ENCODE peak calls at places on chromosomes 7 and 10, in eight cellular contexts. B, A, X, L, T, Y, G and V are unnamed samples. For H3K4me1, the result is how much of the 10 kb centered on the place peaks cover.

GRCh38 chr10:114012650-114013049 is 31.0 kb upstream of the ADRB1 start:
- DNase-seq in L (no peak), X (no peak), Y (no peak), B (no peak), G (no peak), T (no peak), A (no peak), V (no peak)

GRCh38 chr10:97028126-97028831 is 157.5 kb downstream of the SLIT1 start:
- DNase-seq in A (no peak), B (peak), T (no peak), G (peak), Y (no peak), L (peak), X (no peak), V (no peak)

GRCh38 chr7:138727336-138728099 is 26.4 kb upstream of the SVOPL start:
- DNase-seq in X (no peak), L (no peak), G (no peak), Y (no peak), A (no peak), B (peak), T (no peak), V (no peak)

GRCh38 chr7:155357573-155358041 is 59.9 kb downstream of the INSIG1 start:
- DNase-seq in Y (no peak), A (no peak), T (no peak), G (peak), X (no peak), L (peak), B (peak), V (no peak)

GRCh38 chr7:99000196-99000903 is 122.0 kb downstream of the TRRAP start:
- DNase-seq in B (no peak), X (no peak), T (no peak), Y (no peak), L (no peak), G (no peak), A (no peak), V (no peak)

GRCh38 chr7:291302-292092 is 1.5 kb downstream of the FOXL3 start:
- DNase-seq in G (no peak), X (no peak), L (no peak), Y (no peak), A (no peak), T (peak), B (no peak), V (no peak)

GRCh38 chr7:104548861-104549260 is 220.5 kb downstream of the LHFPL3 start:
- DNase-seq in A (no peak), Y (no peak), L (peak), G (no peak), B (no peak), T (no peak), X (no peak), V (peak)

GRCh38 chr10:9243861-9244515 is 1189.5 kb downstream of the GATA3 start:
- DNase-seq in G (no peak), Y (peak), L (no peak), B (no peak), T (no peak), A (no peak), X (no peak), V (no peak)

GRCh38 chr10:113133497-113133896 is 183.4 kb downstream of the TCF7L2 start:
- DNase-seq in B (no peak), X (no peak), A (no peak), Y (no peak), G (peak), L (no peak), T (no peak), V (no peak)

GRCh38 chr10:52635651-52636050 is 136.9 kb downstream of the MBL2 start:
- DNase-seq in L (no peak), Y (no peak), A (no peak), X (no peak), T (no peak), B (no peak), G (no peak), V (no peak)

GRCh38 chr10:78953124-78954008 is 115.4 kb upstream of the ZMIZ1 start:
- DNase-seq in L (no peak), Y (no peak), A (no peak), T (no peak), B (peak), G (peak), X (peak), V (peak)

GRCh38 chr7:93475811-93476210 is 98.7 kb downstream of the CALCR start:
- DNase-seq in L (no peak), B (no peak), X (no peak), T (no peak), G (no peak), Y (peak), A (no peak), V (no peak)

GRCh38 chr7:91826377-91826776 is 54.1 kb downstream of the MTERF1 start:
- DNase-seq in X (no peak), L (peak), Y (no peak), A (no peak), G (peak), B (peak), T (no peak), V (no peak)

GRCh38 chr10:47137311-47137851 is 162.6 kb upstream of the GDF10 start:
- DNase-seq in L (peak), G (peak), Y (no peak), T (peak), A (peak), X (no peak), B (peak), V (no peak)

GRCh38 chr7:152902054-152902453 is 142.5 kb downstream of the ACTR3B start:
- DNase-seq in Y (no peak), L (no peak), B (no peak), X (no peak), G (no peak), A (no peak), T (no peak), V (no peak)

GRCh38 chr10:96470108-96470743 is 43.5 kb downstream of the TLL2 start:
- DNase-seq in X (no peak), T (peak), G (peak), Y (peak), A (peak), L (peak), B (peak), V (peak)

GRCh38 chr7:93228302-93228701 is 2.0 kb upstream of the HEPACAM2 start:
- DNase-seq in G (peak), X (peak), T (no peak), A (peak), L (peak), Y (peak), B (peak), V (peak)

GRCh38 chr7:67311901-67312300 is 315.3 kb downstream of the TYW1 start:
- DNase-seq in X (no peak), T (no peak), L (peak), B (no peak), Y (no peak), A (no peak), G (peak), V (no peak)

GRCh38 chr7:45686441-45687184 is 112.4 kb downstream of the ADCY1 start:
- DNase-seq in X (no peak), G (no peak), L (no peak), T (no peak), Y (no peak), B (no peak), A (no peak), V (no peak)

GRCh38 chr7:158103378-158103777 is 484.2 kb downstream of the PTPRN2 start:
- DNase-seq in T (no peak), L (no peak), B (no peak), G (no peak), X (no peak), Y (no peak), A (no peak), V (no peak)

GRCh38 chr7:129006636-129007414 is 48.1 kb downstream of the TNPO3 start:
- DNase-seq in B (peak), Y (no peak), X (no peak), L (no peak), T (no peak), A (no peak), G (peak), V (no peak)

GRCh38 chr10:91576096-91576545 is 56.8 kb downstream of the PPP1R3C start:
- DNase-seq in X (no peak), Y (no peak), A (no peak), L (peak), B (peak), T (no peak), G (peak), V (no peak)

GRCh38 chr7:138962561-138963270 is 18.5 kb downstream of the KIAA1549 start:
- DNase-seq in Y (no peak), B (no peak), X (no peak), T (no peak), G (no peak), A (no peak), L (no peak), V (no peak)

GRCh38 chr7:3598855-3599254 is 297.8 kb downstream of the SDK1 start:
- DNase-seq in X (no peak), B (no peak), T (no peak), A (no peak), L (no peak), Y (no peak), G (no peak), V (no peak)

GRCh38 chr7:67663644-67664043 is 667.0 kb downstream of the TYW1 start:
- DNase-seq in G (no peak), X (no peak), Y (no peak), L (no peak), B (no peak), T (no peak), A (no peak), V (no peak)

GRCh38 chr7:11655163-11655562 is 176.8 kb downstream of the THSD7A start:
- DNase-seq in G (no peak), X (no peak), Y (no peak), B (no peak), A (no peak), T (no peak), L (no peak), V (no peak)

GRCh38 chr7:131517218-131517923 is 39.1 kb downstream of the PODXL start:
- DNase-seq in X (no peak), A (no peak), Y (no peak), G (no peak), B (no peak), T (no peak), L (no peak), V (no peak)
- H3K4me2 ChIP-seq in X (no peak), A (no peak), Y (no peak), G (no peak), B (no peak), T (no peak), L (no peak), V (no peak)

GRCh38 chr10:3802526-3803002 is 17.6 kb upstream of the KLF6 start:
- DNase-seq in G (no peak), L (no peak), Y (no peak), B (no peak), X (no peak), T (no peak), A (no peak), V (no peak)

GRCh38 chr10:3805227-3805790 is 20.3 kb upstream of the KLF6 start:
- DNase-seq in G (peak), T (peak), Y (no peak), B (peak), L (peak), X (peak), A (no peak), V (peak)

GRCh38 chr10:3805791-3806381 is 20.9 kb upstream of the KLF6 start:
- DNase-seq in G (peak), A (no peak), T (peak), L (peak), X (no peak), Y (no peak), B (peak), V (peak)

GRCh38 chr10:3803295-3803883 is 18.4 kb upstream of the KLF6 start:
- DNase-seq in L (peak), A (no peak), X (no peak), Y (no peak), T (no peak), B (peak), G (peak), V (no peak)

GRCh38 chr10:3803884-3804741 is 19.1 kb upstream of the KLF6 start:
- DNase-seq in B (no peak), X (no peak), A (no peak), L (no peak), G (peak), T (no peak), Y (no peak), V (no peak)
- H3K4me1 ChIP-seq in B (under half), X (under half), A (half or more), L (half or more), G (under half), T (half or more), Y (under half), V (under half)

DNA sequence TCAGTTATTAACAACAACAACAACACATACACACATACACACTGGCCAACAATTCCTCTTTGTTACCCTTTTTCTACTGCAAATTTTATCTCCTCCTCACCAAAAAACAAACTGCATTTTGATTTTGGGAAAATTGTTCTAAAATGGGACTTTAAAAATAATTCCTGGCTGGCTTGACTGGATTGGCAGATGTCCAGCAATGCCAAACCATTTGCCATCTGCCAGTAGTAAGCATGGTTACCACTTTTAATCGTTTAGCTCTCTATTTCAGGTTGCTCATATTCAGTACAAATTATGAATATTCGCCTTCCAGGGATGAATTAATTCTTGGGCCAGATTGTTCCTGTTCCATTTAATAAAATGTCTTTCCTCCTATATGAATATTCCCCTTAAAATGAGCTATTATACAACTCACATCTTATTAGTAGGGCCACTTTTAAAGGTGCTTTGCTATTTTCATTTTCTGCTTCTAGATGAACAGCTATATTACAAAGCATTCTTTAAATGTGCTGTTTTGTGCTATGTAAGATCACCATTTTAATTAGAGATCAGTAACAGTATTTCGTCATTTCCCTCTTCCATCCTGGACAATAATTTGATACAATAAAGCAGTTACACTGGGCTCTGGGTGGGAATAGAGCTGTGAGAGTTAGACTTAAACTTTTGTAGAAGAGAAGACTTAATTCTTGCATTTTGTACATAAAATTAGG is 35.6 kb downstream of the SMNDC1 start:
- DNase-seq in G (no peak), L (no peak), X (no peak), B (no peak), A (no peak), Y (no peak), T (no peak), V (no peak)
- H3K4me2 ChIP-seq in G (peak), L (no peak), X (no peak), B (peak), A (peak), Y (no peak), T (no peak), V (no peak)

DNA sequence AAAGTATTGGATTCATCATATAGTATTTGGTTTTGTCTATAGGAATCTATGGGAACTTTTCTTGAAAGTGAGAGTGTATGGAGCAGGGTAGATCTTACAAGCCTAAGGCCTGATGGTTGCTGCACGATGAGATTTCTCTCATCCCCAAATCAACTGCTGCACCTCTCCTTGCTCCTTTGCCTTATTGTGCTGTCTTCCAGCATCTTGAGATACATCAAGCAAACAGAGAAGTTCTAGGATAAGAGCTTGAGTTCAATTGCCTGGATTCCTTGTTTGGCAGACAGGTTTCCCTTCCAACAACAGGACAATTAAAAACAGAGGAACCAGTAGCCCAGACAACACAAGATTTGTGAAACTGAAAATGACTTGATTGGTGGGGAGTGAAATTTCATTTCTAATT is 56.6 kb downstream of the CPED1 start:
- DNase-seq in T (no peak), A (no peak), Y (no peak), L (no peak), G (no peak), B (no peak), X (no peak), V (no peak)
- H3K4me1 ChIP-seq in T (under half), A (under half), Y (under half), L (under half), G (under half), B (under half), X (under half), V (under half)

GRCh38 chr10:104291439-104291951 is 22.5 kb downstream of the GSTO2 start:
- DNase-seq in A (peak), B (peak), G (peak), X (peak), Y (peak), L (peak), T (peak), V (peak)
- H3K4me2 ChIP-seq in A (peak), B (no peak), G (peak), X (no peak), Y (peak), L (peak), T (peak), V (peak)

GRCh38 chr10:103814626-103815370 is 40.6 kb downstream of the SH3PXD2A start:
- DNase-seq in A (no peak), Y (no peak), T (no peak), X (no peak), G (no peak), L (no peak), B (no peak), V (no peak)

GRCh38 chr10:103818765-103819374 is 36.5 kb downstream of the SH3PXD2A start:
- DNase-seq in T (no peak), Y (peak), A (no peak), L (no peak), B (no peak), G (no peak), X (no peak), V (no peak)

GRCh38 chr10:103820101-103821062 is 35.0 kb downstream of the SH3PXD2A start:
- DNase-seq in X (no peak), Y (no peak), L (no peak), A (no peak), B (no peak), G (peak), T (no peak), V (no peak)

GRCh38 chr10:103816431-103816830 is 38.9 kb downstream of the SH3PXD2A start:
- DNase-seq in Y (no peak), G (no peak), B (no peak), X (no peak), L (peak), T (no peak), A (no peak), V (no peak)

GRCh38 chr10:103818110-103818509 is 37.3 kb downstream of the SH3PXD2A start:
- DNase-seq in A (no peak), Y (no peak), T (no peak), X (no peak), G (no peak), B (no peak), L (no peak), V (no peak)
- H3K4me1 ChIP-seq in A (under half), Y (under half), T (under half), X (under half), G (under half), B (under half), L (under half), V (under half)

GRCh38 chr10:73983096-73984047 is 14.5 kb upstream of the VCL start:
- DNase-seq in Y (no peak), X (no peak), B (no peak), L (no peak), A (no peak), G (no peak), T (no peak), V (no peak)
- H3K4me2 ChIP-seq in Y (no peak), X (no peak), B (no peak), L (no peak), A (no peak), G (no peak), T (no peak), V (peak)

GRCh38 chr10:11153245-11153644 is 135.6 kb downstream of the CELF2 start:
- DNase-seq in L (no peak), X (no peak), B (no peak), T (no peak), A (no peak), Y (no peak), G (no peak), V (no peak)

GRCh38 chr10:11154333-11154732 is 136.7 kb downstream of the CELF2 start:
- DNase-seq in L (no peak), A (no peak), B (no peak), X (no peak), Y (no peak), T (no peak), G (no peak), V (no peak)

GRCh38 chr10:11150876-11151275 is 133.2 kb downstream of the CELF2 start:
- DNase-seq in B (no peak), L (no peak), G (no peak), A (no peak), Y (no peak), T (no peak), X (no peak), V (no peak)

GRCh38 chr10:11153766-11154165 is 136.1 kb downstream of the CELF2 start:
- DNase-seq in G (no peak), X (no peak), Y (no peak), B (no peak), A (no peak), L (no peak), T (no peak), V (no peak)

GRCh38 chr10:11152801-11153200 is 135.1 kb downstream of the CELF2 start:
- DNase-seq in X (no peak), B (no peak), L (no peak), A (no peak), Y (no peak), T (no peak), G (no peak), V (no peak)
- H3K4me1 ChIP-seq in X (under half), B (under half), L (under half), A (under half), Y (under half), T (under half), G (under half), V (under half)

DNA sequence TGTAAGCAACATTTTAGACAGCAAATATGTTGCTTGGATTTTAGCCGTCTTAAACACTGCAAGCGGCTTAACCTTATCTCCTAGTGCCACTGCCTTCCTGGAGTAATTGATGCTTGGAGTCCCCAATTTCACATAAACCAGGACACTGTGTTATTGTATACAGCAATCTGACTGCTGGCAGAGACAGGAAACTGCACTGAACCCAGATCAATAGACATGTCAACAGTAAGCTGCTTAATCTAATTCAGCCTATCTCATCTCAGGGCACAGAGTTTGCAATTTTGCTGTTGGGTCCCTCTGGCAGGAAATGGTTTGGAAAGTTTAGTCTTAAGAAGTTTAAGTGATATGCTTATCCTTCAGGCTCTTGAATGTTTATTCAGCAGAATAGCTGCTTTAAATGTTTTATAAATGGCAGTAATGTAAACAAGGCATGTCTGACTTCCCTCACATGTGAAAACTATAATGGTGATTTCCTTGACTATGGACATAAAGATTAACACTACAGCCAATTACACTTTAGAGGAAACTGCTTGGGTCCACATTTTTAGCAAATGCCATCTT is 598.7 kb downstream of the PARD3 start:
- DNase-seq in T (no peak), A (no peak), L (no peak), B (no peak), X (no peak), Y (no peak), G (no peak), V (no peak)
- H3K4me2 ChIP-seq in T (no peak), A (no peak), L (no peak), B (no peak), X (no peak), Y (no peak), G (no peak), V (no peak)